ENCODE peak calls at places on chromosomes 2 and 18, in ten cellular contexts. V, R, Q, X, B, N, E, S, W and O are unnamed samples.

GRCh38 chr2:65731476-65731875 is 299.1 kb upstream of the SPRED2 start:
- DNase-seq in V (no peak), R (no peak), Q (no peak), X (no peak), B (no peak), N (no peak), E (no peak), S (no peak), W (no peak), O (no peak)

GRCh38 chr18:22846088-22846683 is 86.9 kb upstream of the RBBP8 start:
- DNase-seq in V (peak), R (peak), Q (peak), X (peak), B (no peak), N (no peak), E (no peak), S (peak), W (no peak), O (peak)

GRCh38 chr18:49645836-49646235 is 84.0 kb downstream of the LIPG start:
- DNase-seq in V (no peak), R (peak), Q (no peak), X (no peak), B (peak), N (no peak), E (peak), S (no peak), W (no peak), O (peak)

GRCh38 chr2:110768591-110768990 is 36.2 kb downstream of the ACOXL start:
- DNase-seq in V (no peak), R (no peak), Q (no peak), X (no peak), B (no peak), N (no peak), E (no peak), S (peak), W (no peak), O (no peak)

GRCh38 chr2:6068441-6068935 is 376.3 kb downstream of the SOX11 start:
- DNase-seq in V (no peak), R (no peak), Q (no peak), X (no peak), B (no peak), N (no peak), E (no peak), S (no peak), W (no peak), O (no peak)

GRCh38 chr18:26479686-26480079 is 68.7 kb downstream of the KCTD1 start:
- DNase-seq in V (no peak), R (peak), Q (no peak), X (no peak), B (no peak), N (no peak), E (no peak), S (no peak), W (no peak), O (peak)

GRCh38 chr2:84152471-84152870 is 306.6 kb downstream of the SUCLG1 start:
- DNase-seq in V (no peak), R (no peak), Q (no peak), X (no peak), B (no peak), N (no peak), E (no peak), S (no peak), W (no peak), O (no peak)

GRCh38 chr18:48828201-48828580 is 122.6 kb downstream of the SMAD7 start:
- DNase-seq in V (no peak), R (no peak), Q (no peak), X (no peak), B (no peak), N (no peak), E (no peak), S (no peak), W (no peak), O (no peak)

GRCh38 chr2:224971214-224971613 is 71.1 kb downstream of the DOCK10 start:
- DNase-seq in V (no peak), R (no peak), Q (no peak), X (no peak), B (peak), N (no peak), E (no peak), S (no peak), W (peak), O (no peak)

GRCh38 chr18:36379426-36379984 is 82.0 kb downstream of the FHOD3 start:
- DNase-seq in V (no peak), R (no peak), Q (no peak), X (no peak), B (no peak), N (no peak), E (no peak), S (no peak), W (no peak), O (no peak)

GRCh38 chr2:23445450-23445868 is 60.5 kb downstream of the KLHL29 start:
- DNase-seq in V (no peak), R (peak), Q (peak), X (peak), B (no peak), N (no peak), E (no peak), S (no peak), W (no peak), O (peak)

GRCh38 chr2:105307962-105308361 is 21.6 kb downstream of the TGFBRAP1 start:
- DNase-seq in V (no peak), R (no peak), Q (no peak), X (no peak), B (no peak), N (no peak), E (no peak), S (no peak), W (no peak), O (no peak)

GRCh38 chr2:159098815-159099455 is 130.5 kb downstream of the TANC1 start:
- DNase-seq in V (no peak), R (peak), Q (peak), X (peak), B (no peak), N (no peak), E (no peak), S (peak), W (no peak), O (no peak)

DNA sequence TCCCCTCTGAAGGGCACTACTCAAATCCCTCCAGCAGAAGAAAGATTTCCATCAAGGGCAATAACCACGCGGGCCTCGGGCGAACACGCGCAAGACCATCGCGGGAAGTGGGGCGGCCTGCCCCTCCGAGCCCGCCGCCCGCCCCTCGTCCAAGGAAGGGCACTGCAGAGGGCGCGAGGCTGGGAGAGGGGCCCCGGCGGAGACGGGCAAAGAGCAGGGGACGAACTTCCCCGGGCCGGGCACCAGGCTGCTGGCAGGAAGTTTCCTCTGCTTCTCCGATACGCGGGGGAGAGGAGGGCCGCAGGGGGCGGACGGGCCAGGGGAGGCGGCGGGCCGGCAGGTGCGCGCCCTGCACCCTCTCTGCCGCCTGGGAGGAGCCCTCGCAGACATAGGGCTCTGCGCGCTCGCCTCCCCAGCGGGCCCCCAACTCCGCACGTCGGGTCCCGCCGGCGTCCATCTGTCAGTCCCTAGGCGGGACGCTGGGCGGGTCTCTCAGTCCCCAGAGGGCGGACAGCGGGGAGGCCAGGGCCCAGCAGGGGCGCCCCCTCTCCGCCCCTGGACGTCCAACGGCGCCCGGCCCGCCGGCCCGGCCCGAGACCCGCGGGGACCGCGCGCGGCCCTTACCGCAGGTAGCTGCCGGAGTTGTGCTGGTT is 452 bp downstream of the TFCP2L1 start:
- DNase-seq in V (no peak), R (no peak), Q (no peak), X (no peak), B (peak), N (no peak), E (peak), S (no peak), W (peak), O (no peak)
- H3K4me3 ChIP-seq in V (peak), R (no peak), Q (no peak), X (no peak), B (peak), N (no peak), E (peak), S (no peak), W (peak), O (no peak)

DNA sequence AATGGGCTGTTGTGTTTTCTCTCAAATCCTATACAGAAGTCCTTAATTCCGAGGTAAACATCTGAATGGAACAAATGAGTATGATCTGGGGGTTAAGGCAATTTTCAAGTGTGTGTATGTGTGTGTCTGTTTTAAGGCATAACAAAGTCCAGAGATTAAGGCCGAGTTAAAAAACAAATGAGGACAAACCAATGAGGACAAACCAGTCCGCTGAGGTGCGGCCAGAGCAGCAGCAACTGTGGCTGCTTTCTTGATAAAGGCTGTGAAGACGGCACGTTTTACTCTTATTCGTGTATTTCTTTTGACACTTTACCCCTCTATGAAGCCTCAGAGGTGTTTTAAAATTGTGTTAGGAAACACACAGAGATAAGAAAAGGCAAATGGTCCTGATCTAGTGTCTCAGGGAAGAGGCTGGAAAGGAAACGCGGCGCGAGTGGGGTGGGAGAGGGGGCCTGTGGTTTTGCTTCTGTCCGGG is 495 bp upstream of the GULP1 start:
- DNase-seq in V (no peak), R (peak), Q (peak), X (peak), B (no peak), N (no peak), E (peak), S (no peak), W (peak), O (peak)
- H3K4me3 ChIP-seq in V (no peak), R (peak), Q (peak), X (peak), B (peak), N (no peak), E (peak), S (peak), W (peak), O (peak)

GRCh38 chr18:59904051-59904601 is 4.3 kb downstream of the PMAIP1 start:
- DNase-seq in V (no peak), R (no peak), Q (peak), X (no peak), B (no peak), N (no peak), E (no peak), S (no peak), W (no peak), O (no peak)
- H3K4me3 ChIP-seq in V (peak), R (no peak), Q (no peak), X (no peak), B (no peak), N (peak), E (no peak), S (no peak), W (no peak), O (no peak)

GRCh38 chr2:207332473-207333212 is 166.9 kb upstream of the KLF7 start:
- DNase-seq in V (no peak), R (no peak), Q (peak), X (peak), B (no peak), N (no peak), E (no peak), S (no peak), W (no peak), O (no peak)

GRCh38 chr2:207334631-207335371 is 169.1 kb upstream of the KLF7 start:
- DNase-seq in V (no peak), R (peak), Q (peak), X (peak), B (no peak), N (no peak), E (peak), S (no peak), W (peak), O (peak)

GRCh38 chr2:207331674-207332073 is 165.9 kb upstream of the KLF7 start:
- DNase-seq in V (no peak), R (no peak), Q (no peak), X (no peak), B (no peak), N (no peak), E (no peak), S (no peak), W (no peak), O (no peak)

GRCh38 chr2:207333599-207334308 is 168.0 kb upstream of the KLF7 start:
- DNase-seq in V (no peak), R (peak), Q (no peak), X (no peak), B (no peak), N (no peak), E (no peak), S (no peak), W (no peak), O (peak)

GRCh38 chr2:207334309-207334630 is 168.5 kb upstream of the KLF7 start:
- DNase-seq in V (no peak), R (no peak), Q (no peak), X (no peak), B (no peak), N (no peak), E (no peak), S (no peak), W (no peak), O (no peak)
- H3K4me3 ChIP-seq in V (no peak), R (peak), Q (peak), X (peak), B (no peak), N (peak), E (peak), S (no peak), W (peak), O (peak)

DNA sequence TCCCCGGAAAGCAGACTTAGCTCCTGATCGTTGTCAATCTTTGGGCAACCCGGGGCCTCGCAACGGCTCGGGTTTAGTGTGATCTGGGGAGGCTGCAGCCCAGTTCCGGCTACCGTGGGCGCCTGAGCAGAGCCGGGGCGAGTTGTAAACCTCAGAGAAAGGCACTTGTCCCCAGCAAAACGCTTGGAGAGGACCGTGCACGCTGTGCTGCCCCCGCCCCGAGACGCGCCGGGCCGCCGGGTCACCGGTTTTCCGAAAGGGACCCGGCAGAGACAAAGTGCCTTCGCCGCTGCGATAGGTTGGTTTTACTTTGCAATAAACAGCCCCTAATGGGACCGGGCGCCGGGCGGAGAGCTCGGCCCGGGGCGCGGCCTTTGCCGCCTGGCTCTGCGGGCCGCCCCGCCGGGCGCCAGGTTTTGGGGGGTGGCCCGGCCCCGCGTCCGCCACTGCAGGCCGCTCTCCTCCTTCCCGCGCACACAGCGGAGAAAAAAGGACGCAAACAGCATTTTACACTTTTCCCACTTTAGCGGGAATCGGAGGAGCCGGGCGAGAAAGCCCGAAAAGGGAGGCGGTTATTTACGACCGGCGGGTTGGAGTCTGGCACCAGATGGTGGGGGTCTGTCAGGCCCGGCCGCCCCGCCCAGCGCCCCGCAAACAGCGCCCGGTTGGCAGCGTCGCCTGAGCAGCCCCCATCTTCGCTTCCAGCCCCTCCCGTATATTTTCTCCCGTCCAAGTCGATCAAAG is 136.0 kb downstream of the INSIG2 start:
- DNase-seq in V (peak), R (no peak), Q (no peak), X (no peak), B (peak), N (no peak), E (no peak), S (no peak), W (peak), O (no peak)
- H3K4me3 ChIP-seq in V (peak), R (peak), Q (peak), X (no peak), B (peak), N (peak), E (peak), S (no peak), W (peak), O (peak)